ENCODE peak calls at places on chromosome 3, in four cellular contexts. One of them, this sample, is unnamed.

GRCh38 chr3:52388933-52389332 is 56.0 kb downstream of the SEMA3G start:
- DNase-seq in WTC11: no peak
- DNase-seq in HepG2: no peak
- DNase-seq in HEK293T: no peak
- DNase-seq in this sample: no peak

GRCh38 chr3:188491276-188491687 is 337.3 kb downstream of the LPP start:
- DNase-seq in HepG2: no peak
- DNase-seq in HEK293T: no peak
- DNase-seq in WTC11: no peak
- DNase-seq in this sample: no peak

GRCh38 chr3:82080792-82081191 is 319.3 kb upstream of the GBE1 start:
- DNase-seq in HEK293T: no peak
- DNase-seq in HepG2: no peak
- DNase-seq in WTC11: no peak
- DNase-seq in this sample: no peak

GRCh38 chr3:193673845-193674244 is 80.8 kb downstream of the OPA1 start:
- DNase-seq in WTC11: no peak
- DNase-seq in HepG2: no peak
- DNase-seq in HEK293T: no peak
- DNase-seq in this sample: no peak

GRCh38 chr3:172259191-172259590 is 189.1 kb downstream of the GHSR start:
- DNase-seq in WTC11: no peak
- DNase-seq in HEK293T: no peak
- DNase-seq in HepG2: no peak
- DNase-seq in this sample: no peak

GRCh38 chr3:143242691-143243090 is 123.1 kb downstream of the CHST2 start:
- DNase-seq in WTC11: no peak
- DNase-seq in HepG2: no peak
- DNase-seq in HEK293T: no peak
- DNase-seq in this sample: no peak

GRCh38 chr3:187987919-187988318 is 166.0 kb upstream of the LPP start:
- DNase-seq in HEK293T: no peak
- DNase-seq in WTC11: no peak
- DNase-seq in HepG2: no peak
- DNase-seq in this sample: no peak

GRCh38 chr3:114092151-114093000 is 35.8 kb downstream of the QTRT2 start:
- DNase-seq in WTC11: no peak
- DNase-seq in HepG2: no peak
- DNase-seq in HEK293T: no peak
- DNase-seq in this sample: no peak

GRCh38 chr3:33645060-33645841 is 72.8 kb downstream of the CLASP2 start:
- DNase-seq in WTC11: no peak
- DNase-seq in HepG2: no peak
- DNase-seq in HEK293T: peak; percentile 56
- DNase-seq in this sample: peak; percentile 31

GRCh38 chr3:183641875-183642274 is 6.5 kb downstream of the KLHL24 start:
- DNase-seq in WTC11: no peak
- DNase-seq in HEK293T: no peak
- DNase-seq in HepG2: no peak
- DNase-seq in this sample: no peak

GRCh38 chr3:53225651-53226050 is 30.2 kb downstream of the TKT start:
- DNase-seq in WTC11: no peak
- DNase-seq in HEK293T: no peak
- DNase-seq in HepG2: no peak
- DNase-seq in this sample: no peak

GRCh38 chr3:21722768-21723167 is 28.2 kb downstream of the ZNF385D start:
- DNase-seq in HEK293T: no peak
- DNase-seq in HepG2: no peak
- DNase-seq in WTC11: no peak
- DNase-seq in this sample: no peak

GRCh38 chr3:187085021-187085666 is 54.2 kb downstream of the RPL39L start:
- DNase-seq in HepG2: no peak
- DNase-seq in WTC11: no peak
- DNase-seq in HEK293T: no peak
- DNase-seq in this sample: no peak

GRCh38 chr3:15223684-15224575 is 17.9 kb downstream of the CAPN7 start:
- DNase-seq in HepG2: peak; percentile 63
- DNase-seq in WTC11: no peak
- DNase-seq in HEK293T: no peak
- DNase-seq in this sample: no peak

GRCh38 chr3:129703913-129704312 is 97.4 kb upstream of the PLXND1 start:
- DNase-seq in HepG2: no peak
- DNase-seq in HEK293T: no peak
- DNase-seq in WTC11: no peak
- DNase-seq in this sample: no peak

GRCh38 chr3:189430166-189430565 is 201.0 kb upstream of the TP63 start:
- DNase-seq in WTC11: no peak
- DNase-seq in HepG2: no peak
- DNase-seq in HEK293T: no peak
- DNase-seq in this sample: no peak

GRCh38 chr3:126961191-126961790 is 21.6 kb upstream of the PLXNA1 start:
- DNase-seq in WTC11: no peak
- DNase-seq in HEK293T: no peak
- DNase-seq in HepG2: no peak
- DNase-seq in this sample: peak; percentile 47

DNA sequence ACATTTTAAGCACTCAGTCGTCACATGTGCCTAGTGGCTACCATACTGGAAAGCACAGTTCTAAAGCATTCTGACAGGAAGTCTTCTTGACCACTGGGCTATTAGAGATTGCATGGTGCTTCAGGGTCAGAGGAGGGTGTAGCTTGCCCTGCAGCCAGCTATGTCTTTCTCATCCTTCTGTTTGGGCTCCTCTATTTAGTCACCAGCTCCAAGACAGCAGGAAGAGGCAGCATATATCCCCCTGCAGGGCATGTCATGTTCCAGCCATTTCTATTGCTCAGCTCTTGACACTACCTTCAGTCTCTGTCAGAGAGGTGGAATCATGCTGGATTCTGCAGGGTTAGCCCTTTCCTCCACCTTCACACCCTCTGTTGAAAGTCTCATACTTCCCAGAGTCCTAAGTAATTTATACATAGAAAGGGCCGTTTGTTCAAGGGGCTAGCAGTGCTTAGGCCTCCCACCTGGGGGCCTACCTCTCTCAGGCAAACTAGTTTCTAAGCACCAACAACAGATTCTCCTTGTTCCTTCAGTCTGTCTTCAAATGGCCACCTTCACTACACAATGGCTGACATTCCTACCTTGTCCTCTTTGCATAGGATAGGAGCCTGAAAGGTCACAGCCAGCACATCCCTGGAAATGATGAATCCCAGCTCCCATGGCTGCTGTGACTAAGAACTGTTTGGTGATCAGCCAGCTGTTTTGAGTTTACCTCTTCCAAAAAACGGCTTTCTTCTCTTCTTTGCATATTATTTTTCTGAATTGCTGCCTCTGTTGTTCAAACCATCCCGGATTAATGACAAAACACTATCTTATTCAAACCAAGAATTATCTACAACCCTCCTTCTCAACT is 115.7 kb upstream of the BFSP2 start:
- DNase-seq in HepG2: no peak
- DNase-seq in HEK293T: no peak
- DNase-seq in WTC11: peak; percentile 26
- DNase-seq in this sample: no peak
- TF ChIP-seq ELF4 in HepG2: no peak
- TF ChIP-seq ELF4 in HEK293T: no peak
- TF ChIP-seq ELF4 in WTC11: no peak
- TF ChIP-seq ELF4 in this sample: no peak

GRCh38 chr3:43710607-43711006 is 19.9 kb downstream of the ABHD5 start:
- DNase-seq in HEK293T: no peak
- DNase-seq in WTC11: no peak
- DNase-seq in HepG2: no peak
- DNase-seq in this sample: no peak

GRCh38 chr3:43709022-43709421 is 18.3 kb downstream of the ABHD5 start:
- DNase-seq in WTC11: no peak
- DNase-seq in HEK293T: no peak
- DNase-seq in HepG2: peak; percentile 63
- DNase-seq in this sample: no peak

GRCh38 chr3:43707266-43707665 is 16.5 kb downstream of the ABHD5 start:
- DNase-seq in WTC11: no peak
- DNase-seq in HepG2: no peak
- DNase-seq in HEK293T: no peak
- DNase-seq in this sample: no peak

GRCh38 chr3:43706342-43706741 is 15.6 kb downstream of the ABHD5 start:
- DNase-seq in WTC11: no peak
- DNase-seq in HEK293T: no peak
- DNase-seq in HepG2: no peak
- DNase-seq in this sample: no peak

GRCh38 chr3:43707998-43708397 is 17.3 kb downstream of the ABHD5 start:
- DNase-seq in WTC11: no peak
- DNase-seq in HepG2: peak; percentile 43
- DNase-seq in HEK293T: no peak
- DNase-seq in this sample: no peak
- TF ChIP-seq ELF4 in WTC11: no peak
- TF ChIP-seq ELF4 in HepG2: no peak
- TF ChIP-seq ELF4 in HEK293T: no peak
- TF ChIP-seq ELF4 in this sample: no peak

DNA sequence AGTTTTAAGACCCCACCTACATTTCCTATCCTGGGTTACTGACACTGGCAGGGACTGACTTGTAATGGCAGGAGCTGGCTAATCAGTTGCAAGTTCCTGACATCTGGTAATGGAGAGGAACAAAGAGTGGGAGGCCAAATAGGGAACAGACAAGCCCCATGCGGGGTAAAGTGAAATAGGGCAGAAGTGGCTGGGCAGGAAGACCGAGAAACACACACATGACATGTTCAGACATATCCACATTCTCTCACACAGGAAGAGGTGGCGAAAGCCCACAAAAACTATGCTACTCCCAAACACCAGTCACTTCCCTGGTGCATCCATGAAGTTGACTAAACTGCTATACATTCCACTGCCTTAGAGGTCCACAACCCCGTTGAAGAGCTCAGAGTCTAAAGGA is 394.1 kb upstream of the TBL1XR1 start:
- DNase-seq in WTC11: no peak
- DNase-seq in HepG2: no peak
- DNase-seq in HEK293T: no peak
- DNase-seq in this sample: no peak
- TF ChIP-seq ELF4 in WTC11: no peak
- TF ChIP-seq ELF4 in HepG2: no peak
- TF ChIP-seq ELF4 in HEK293T: no peak
- TF ChIP-seq ELF4 in this sample: no peak

GRCh38 chr3:152267831-152268500 is 763 bp upstream of the MBNL1 start:
- DNase-seq in HepG2: no peak
- DNase-seq in WTC11: no peak
- DNase-seq in HEK293T: no peak
- DNase-seq in this sample: no peak
- TF ChIP-seq ELF4 in HepG2: no peak
- TF ChIP-seq ELF4 in WTC11: no peak
- TF ChIP-seq ELF4 in HEK293T: no peak
- TF ChIP-seq ELF4 in this sample: no peak

GRCh38 chr3:123637131-123637530 is 52.3 kb upstream of the HACD2 start:
- DNase-seq in HEK293T: no peak
- DNase-seq in WTC11: no peak
- DNase-seq in HepG2: no peak
- DNase-seq in this sample: no peak
- TF ChIP-seq ELF4 in HEK293T: no peak
- TF ChIP-seq ELF4 in WTC11: no peak
- TF ChIP-seq ELF4 in HepG2: no peak
- TF ChIP-seq ELF4 in this sample: no peak

GRCh38 chr3:16449369-16449768 is 64.1 kb downstream of the RFTN1 start:
- DNase-seq in HEK293T: no peak
- DNase-seq in WTC11: no peak
- DNase-seq in HepG2: no peak
- DNase-seq in this sample: no peak

GRCh38 chr3:16455001-16455400 is 58.5 kb downstream of the RFTN1 start:
- DNase-seq in HepG2: no peak
- DNase-seq in HEK293T: no peak
- DNase-seq in WTC11: no peak
- DNase-seq in this sample: no peak

GRCh38 chr3:16448691-16449090 is 64.8 kb downstream of the RFTN1 start:
- DNase-seq in WTC11: no peak
- DNase-seq in HepG2: no peak
- DNase-seq in HEK293T: peak; percentile 38
- DNase-seq in this sample: no peak

GRCh38 chr3:16455946-16456345 is 57.6 kb downstream of the RFTN1 start:
- DNase-seq in WTC11: no peak
- DNase-seq in HEK293T: no peak
- DNase-seq in HepG2: no peak
- DNase-seq in this sample: no peak

DNA sequence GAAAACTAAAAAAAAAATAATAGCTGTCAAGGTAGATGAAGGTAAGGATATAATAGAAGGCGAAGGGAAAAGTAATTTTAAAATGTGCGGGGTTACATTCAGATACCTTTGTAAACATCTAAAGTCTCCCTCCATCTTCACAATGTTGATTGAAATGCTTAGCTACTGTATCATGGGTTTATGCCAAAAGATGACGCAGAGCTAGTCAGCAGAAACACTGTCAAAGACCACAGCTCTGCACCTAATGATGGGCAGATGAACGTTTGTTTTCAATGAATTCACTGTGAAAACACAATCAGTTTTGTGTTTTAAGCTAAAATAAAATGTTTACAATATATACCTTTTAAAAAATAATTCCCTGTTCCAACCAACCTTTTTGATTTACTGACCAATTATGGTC is 61.2 kb downstream of the RFTN1 start:
- DNase-seq in HEK293T: no peak
- DNase-seq in WTC11: no peak
- DNase-seq in HepG2: no peak
- DNase-seq in this sample: no peak
- TF ChIP-seq ELF4 in HEK293T: no peak
- TF ChIP-seq ELF4 in WTC11: no peak
- TF ChIP-seq ELF4 in HepG2: no peak
- TF ChIP-seq ELF4 in this sample: no peak

DNA sequence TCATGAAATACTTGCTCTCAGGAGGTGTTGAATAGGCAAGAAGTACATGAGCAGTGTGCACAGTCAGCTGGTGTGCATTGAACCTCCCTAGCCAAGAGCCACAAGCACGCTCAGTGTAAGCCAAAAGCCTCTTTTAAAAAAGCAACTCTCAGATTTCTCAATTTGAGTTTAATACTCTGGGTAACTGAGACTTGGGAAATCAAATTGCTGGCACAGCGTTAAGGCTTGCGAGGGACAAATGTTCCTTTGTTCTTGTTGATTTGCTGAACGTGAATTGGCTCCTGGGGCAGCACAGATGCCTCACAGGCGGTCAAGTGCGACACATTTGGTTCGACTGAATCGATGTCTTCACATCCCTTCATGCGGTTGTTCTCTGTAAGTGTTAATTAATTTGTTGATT is at the start of gene FAM240A:
- DNase-seq in HEK293T: no peak
- DNase-seq in WTC11: no peak
- DNase-seq in HepG2: no peak
- DNase-seq in this sample: no peak
- TF ChIP-seq ELF4 in HEK293T: no peak
- TF ChIP-seq ELF4 in WTC11: no peak
- TF ChIP-seq ELF4 in HepG2: no peak
- TF ChIP-seq ELF4 in this sample: no peak

This sample was measured in K562.